ENCODE peak calls at places on chromosomes 13 and 19, in nine cellular contexts. I is caudate nucleus; Y is left ventricle myocardium inferior; B is RWPE1; D is sigmoid colon; X is brain microvascular endothelial cell; R is trophoblast cell; K is stomach; M is CD4-positive, alpha-beta T cell. L is an unnamed sample.

GRCh38 chr19:4007836-4008539 is 452 bp downstream of the PIAS4 start:
- DNase-seq in I (no peak), Y (no peak), D (no peak), B (no peak), R (no peak), M (no peak), K (no peak), X (no peak), L (no peak)

GRCh38 chr19:4014541-4015491 is 7.3 kb downstream of the PIAS4 start:
- DNase-seq in Y (peak; percentile 64), K (peak; percentile 55), B (no peak), R (no peak), X (no peak), I (no peak), D (peak; percentile 77), M (peak; percentile 18), L (no peak)

GRCh38 chr13:97889803-97890202 is 63.7 kb upstream of the IPO5 start:
- DNase-seq in K (no peak), B (no peak), R (no peak), M (no peak), Y (peak; percentile 36), I (no peak), D (no peak), X (no peak), L (no peak)

GRCh38 chr19:34265221-34265650 is 10.9 kb downstream of the GARRE1 start:
- DNase-seq in R (no peak), Y (peak; percentile 31), M (no peak), K (no peak), X (no peak), I (no peak), B (peak; percentile 45), D (no peak), L (no peak)

GRCh38 chr13:38350114-38350617 is 515 bp downstream of the UFM1 start:
- DNase-seq in X (peak; percentile 50), K (peak; percentile 74), I (peak; percentile 37), M (peak; percentile 15), D (peak; percentile 78), B (peak; percentile 63), R (peak; percentile 50), Y (peak; percentile 60), L (no peak)

GRCh38 chr19:18763674-18764590 is 27.2 kb downstream of the COMP start:
- DNase-seq in B (peak; percentile 95), R (no peak), I (no peak), M (no peak), X (peak; percentile 25), D (no peak), Y (no peak), K (no peak), L (no peak)

GRCh38 chr13:102548811-102549210 is 48.0 kb upstream of the TPP2 start:
- DNase-seq in D (no peak), M (no peak), Y (no peak), X (no peak), I (no peak), R (no peak), K (no peak), B (no peak), L (no peak)

GRCh38 chr13:43031881-43032280 is 8.5 kb downstream of the DNAJC15 start:
- DNase-seq in B (no peak), K (no peak), I (no peak), R (no peak), D (no peak), Y (no peak), M (no peak), X (no peak), L (no peak)

GRCh38 chr13:79780240-79780639 is 299.3 kb downstream of the NDFIP2 start:
- DNase-seq in B (no peak), R (no peak), K (no peak), D (no peak), X (peak; percentile 34), Y (no peak), I (no peak), M (no peak), L (no peak)

GRCh38 chr19:24159707-24160106 is 72.7 kb downstream of the ZNF254 start:
- DNase-seq in M (no peak), I (no peak), Y (no peak), K (no peak), B (peak; percentile 6), R (peak; percentile 3), X (no peak), D (no peak), L (no peak)

GRCh38 chr19:12331211-12331941 is 2.1 kb downstream of the ZNF563 start:
- DNase-seq in Y (no peak), R (no peak), B (no peak), M (no peak), K (no peak), D (no peak), X (no peak), I (no peak), L (no peak)

GRCh38 chr13:89660752-89661151 is 1686.7 kb upstream of the MIR17HG start:
- DNase-seq in R (no peak), Y (no peak), M (no peak), X (no peak), I (no peak), B (peak; percentile 0), D (no peak), K (no peak), L (no peak)

GRCh38 chr19:34316741-34317241 is 48.2 kb upstream of the GPI start:
- DNase-seq in X (peak; percentile 24), B (no peak), D (peak; percentile 28), R (no peak), K (no peak), I (no peak), M (no peak), Y (no peak), L (no peak)

GRCh38 chr19:29817316-29817715 is 5.5 kb downstream of the CCNE1 start:
- DNase-seq in I (no peak), M (no peak), D (no peak), K (no peak), Y (no peak), X (no peak), R (peak; percentile 65), B (no peak), L (no peak)

GRCh38 chr19:49570138-49570856 is 10.1 kb downstream of the NOSIP start:
- DNase-seq in M (peak; percentile 60), R (peak; percentile 72), K (peak; percentile 65), B (peak; percentile 86), X (peak; percentile 75), D (no peak), Y (no peak), I (no peak), L (no peak)

GRCh38 chr19:7863157-7863970 is 10.8 kb downstream of the PRR36 start:
- DNase-seq in R (no peak), D (no peak), M (no peak), K (no peak), Y (no peak), X (no peak), I (no peak), B (no peak), L (no peak)

GRCh38 chr13:74325106-74325505 is 190.9 kb upstream of the KLF12 start:
- DNase-seq in B (no peak), M (no peak), D (peak; percentile 72), R (no peak), X (peak; percentile 89), K (no peak), I (no peak), Y (no peak), L (no peak)

GRCh38 chr19:7242601-7243258 is 51.5 kb downstream of the INSR start:
- DNase-seq in I (no peak), M (no peak), X (peak; percentile 84), Y (no peak), B (no peak), R (peak; percentile 7), D (no peak), K (no peak), L (no peak)

GRCh38 chr13:99985243-99985874 is 3.8 kb downstream of the ZIC2 start:
- DNase-seq in D (no peak), M (no peak), K (no peak), X (no peak), Y (no peak), B (no peak), R (no peak), I (no peak), L (no peak)

GRCh38 chr19:10624585-10624984 is 768 bp upstream of the SLC44A2 start:
- DNase-seq in M (peak; percentile 22), Y (no peak), I (no peak), K (peak; percentile 41), X (no peak), D (no peak), B (no peak), R (no peak), L (no peak)
- H3K27ac ChIP-seq in M (peak overlapping the region; percentile 30), Y (peak overlapping the region; percentile 86), I (peak overlapping the region; percentile 16), K (peak overlapping the region; percentile 92), X (no peak overlapping the region), D (no peak overlapping the region), B (peak overlapping the region; percentile 86), R (peak overlapping the region; percentile 77), L (no peak overlapping the region)

GRCh38 chr13:34347784-34348573 is 530.0 kb downstream of the RFC3 start:
- DNase-seq in I (no peak), D (no peak), K (peak; percentile 63), X (no peak), Y (no peak), R (peak; percentile 2), B (no peak), M (no peak), L (no peak)
- H3K27ac ChIP-seq in I (no peak overlapping the region), D (no peak overlapping the region), K (peak overlapping the region; percentile 76), X (no peak overlapping the region), Y (peak overlapping the region; percentile 33), R (no peak overlapping the region), B (no peak overlapping the region), M (no peak overlapping the region), L (no peak overlapping the region)

DNA sequence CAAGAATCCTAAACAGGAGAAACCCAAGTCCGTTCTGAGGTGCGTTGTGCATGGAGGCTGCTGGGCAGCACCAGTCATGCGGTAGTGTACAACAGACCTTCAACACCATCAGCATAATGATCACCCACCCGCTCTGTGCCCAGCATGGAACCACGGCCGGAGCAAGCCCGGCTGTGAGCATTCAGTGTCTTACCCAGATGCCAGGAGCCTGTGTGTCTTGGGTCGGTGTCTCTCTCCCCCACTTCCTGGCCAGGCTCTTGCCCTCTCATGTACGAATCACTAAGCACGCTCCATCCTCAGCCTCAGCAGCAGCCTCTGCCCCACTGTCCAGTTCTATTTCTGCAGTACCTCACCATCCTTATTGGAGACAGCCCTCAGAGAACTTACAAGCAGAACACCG is 231.6 kb upstream of the IRS2 start:
- DNase-seq in X (no peak), I (no peak), Y (no peak), R (no peak), D (no peak), K (no peak), M (no peak), B (no peak), L (no peak)
- H3K27ac ChIP-seq in X (peak overlapping the region; percentile 16), I (no peak overlapping the region), Y (no peak overlapping the region), R (peak overlapping the region; percentile 37), D (no peak overlapping the region), K (no peak overlapping the region), M (no peak overlapping the region), B (peak overlapping the region; percentile 82), L (no peak overlapping the region)

DNA sequence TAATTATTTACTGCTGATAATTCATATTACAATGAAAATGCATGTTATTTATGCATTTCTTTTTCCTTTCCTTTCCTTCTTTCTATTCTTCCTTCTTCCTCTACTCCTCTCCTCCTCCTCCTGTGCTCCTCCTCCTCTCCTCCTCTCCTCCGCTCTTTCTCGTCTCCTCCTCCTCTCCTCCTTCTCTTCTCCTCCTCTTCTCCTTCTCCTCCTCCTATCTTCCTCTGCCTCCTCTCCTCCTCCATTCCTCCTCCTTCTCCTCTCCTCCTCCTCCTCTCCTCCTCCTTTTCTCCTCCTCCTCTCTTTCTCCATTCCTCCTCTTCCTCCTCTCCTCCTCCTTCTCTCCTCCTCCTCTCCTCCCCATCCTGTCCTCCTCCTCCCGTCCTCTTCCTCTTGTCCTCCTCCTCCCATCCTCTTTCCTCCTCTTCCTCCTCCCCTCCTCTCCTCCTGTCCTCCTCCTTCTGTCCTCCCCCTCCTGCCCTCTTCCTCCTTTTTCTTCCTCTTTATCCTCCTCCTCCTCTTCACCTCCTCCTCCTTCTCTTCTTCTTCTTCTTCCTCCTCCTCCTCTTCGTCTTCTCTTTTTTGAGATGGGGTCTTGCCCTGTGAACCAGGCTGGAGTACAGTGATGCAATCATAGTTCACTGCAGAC is 14.7 kb downstream of the ADGRE2 start:
- DNase-seq in M (no peak), K (no peak), I (no peak), Y (no peak), X (no peak), R (no peak), B (no peak), D (peak; percentile 21), L (no peak)
- H3K27ac ChIP-seq in M (no peak overlapping the region), K (no peak overlapping the region), I (no peak overlapping the region), Y (no peak overlapping the region), X (no peak overlapping the region), R (no peak overlapping the region), B (no peak overlapping the region), D (no peak overlapping the region), L (no peak overlapping the region)